ENCODE peak calls at places on chromosomes 12 and 14, in four cellular contexts. One of them, this sample, is unnamed.

GRCh38 chr14:68020999-68021663 is 201.6 kb downstream of the RAD51B start:
- DNase-seq in ovary: no peak
- DNase-seq in heart left ventricle: no peak
- DNase-seq in sigmoid colon: no peak
- DNase-seq in this sample: no peak

GRCh38 chr12:71947645-71948105 is 9.0 kb downstream of the TPH2 start:
- DNase-seq in heart left ventricle: no peak
- DNase-seq in sigmoid colon: no peak
- DNase-seq in ovary: no peak
- DNase-seq in this sample: no peak

GRCh38 chr12:3019005-3019680 is 58.0 kb upstream of the TSPAN9 start:
- DNase-seq in heart left ventricle: no peak
- DNase-seq in ovary: no peak
- DNase-seq in sigmoid colon: no peak
- DNase-seq in this sample: no peak

GRCh38 chr12:57250956-57251355 is at the start of gene STAC3:
- DNase-seq in heart left ventricle: no peak
- DNase-seq in ovary: no peak
- DNase-seq in sigmoid colon: no peak
- DNase-seq in this sample: no peak

GRCh38 chr14:86838363-86838762 is 1154.6 kb downstream of the GALC start:
- DNase-seq in sigmoid colon: no peak
- DNase-seq in heart left ventricle: no peak
- DNase-seq in ovary: no peak
- DNase-seq in this sample: no peak

GRCh38 chr12:32397703-32398102 is 1.7 kb upstream of the FGD4 start:
- DNase-seq in heart left ventricle: no peak
- DNase-seq in ovary: no peak
- DNase-seq in sigmoid colon: no peak
- DNase-seq in this sample: no peak

GRCh38 chr12:75526655-75527511 is 15.5 kb upstream of the KRR1 start:
- DNase-seq in sigmoid colon: peak; percentile 47
- DNase-seq in ovary: no peak
- DNase-seq in heart left ventricle: peak; percentile 28
- DNase-seq in this sample: no peak

GRCh38 chr12:86860804-86861203 is 604.6 kb upstream of the MGAT4C start:
- DNase-seq in heart left ventricle: no peak
- DNase-seq in ovary: no peak
- DNase-seq in sigmoid colon: no peak
- DNase-seq in this sample: no peak

GRCh38 chr12:57940052-57940914 is 1.1 kb upstream of the ATP23 start:
- DNase-seq in heart left ventricle: no peak
- DNase-seq in sigmoid colon: no peak
- DNase-seq in ovary: no peak
- DNase-seq in this sample: no peak

DNA sequence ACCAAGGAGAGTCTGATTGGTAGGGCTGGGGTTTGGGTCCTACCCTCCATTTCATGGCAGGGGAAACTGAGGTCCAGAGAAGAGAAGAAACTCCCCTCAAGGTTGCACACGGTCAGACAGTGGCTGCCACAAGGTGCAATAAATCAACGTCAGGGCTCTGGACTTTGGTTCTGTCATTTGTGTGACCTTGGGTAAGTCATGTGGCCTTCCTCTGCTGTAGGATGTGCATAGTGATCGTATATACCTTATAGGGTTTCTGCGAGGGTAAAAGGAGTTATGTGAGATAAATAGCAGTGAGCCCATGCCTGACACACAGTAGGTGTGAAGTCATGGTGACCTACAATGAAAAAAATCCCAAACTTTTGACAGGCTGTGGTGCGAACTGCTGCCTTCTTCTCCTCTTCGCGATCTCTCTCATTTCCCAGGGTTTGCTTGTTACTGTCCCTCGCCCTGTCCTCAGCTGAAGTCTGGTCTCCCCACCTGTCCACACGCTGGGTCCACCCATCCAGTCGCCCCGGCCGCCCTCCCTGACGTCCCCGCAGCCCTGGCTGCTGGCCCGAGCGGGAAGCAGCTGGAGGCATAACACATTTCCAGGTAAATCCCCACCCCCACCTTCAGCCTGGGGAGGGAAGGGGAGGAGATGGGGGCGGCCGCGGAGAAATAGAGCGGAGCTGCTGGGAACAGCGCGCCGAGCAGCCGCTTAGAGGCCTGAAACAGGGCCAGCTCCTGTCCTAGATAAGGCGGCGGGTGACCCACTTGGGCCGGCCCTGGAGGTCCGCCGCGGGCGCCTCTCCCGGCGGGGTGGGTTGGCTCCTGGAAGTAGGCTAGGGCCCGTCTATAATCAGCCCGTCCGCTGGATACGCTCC is 1.8 kb upstream of the FAM222A start:
- DNase-seq in heart left ventricle: no peak
- DNase-seq in ovary: peak; percentile 63
- DNase-seq in sigmoid colon: no peak
- DNase-seq in this sample: peak; percentile 54
- H3K27ac ChIP-seq in heart left ventricle: no peak overlapping the region
- H3K27ac ChIP-seq in ovary: no peak overlapping the region
- H3K27ac ChIP-seq in sigmoid colon: no peak overlapping the region
- H3K27ac ChIP-seq in this sample: no peak overlapping the region

DNA sequence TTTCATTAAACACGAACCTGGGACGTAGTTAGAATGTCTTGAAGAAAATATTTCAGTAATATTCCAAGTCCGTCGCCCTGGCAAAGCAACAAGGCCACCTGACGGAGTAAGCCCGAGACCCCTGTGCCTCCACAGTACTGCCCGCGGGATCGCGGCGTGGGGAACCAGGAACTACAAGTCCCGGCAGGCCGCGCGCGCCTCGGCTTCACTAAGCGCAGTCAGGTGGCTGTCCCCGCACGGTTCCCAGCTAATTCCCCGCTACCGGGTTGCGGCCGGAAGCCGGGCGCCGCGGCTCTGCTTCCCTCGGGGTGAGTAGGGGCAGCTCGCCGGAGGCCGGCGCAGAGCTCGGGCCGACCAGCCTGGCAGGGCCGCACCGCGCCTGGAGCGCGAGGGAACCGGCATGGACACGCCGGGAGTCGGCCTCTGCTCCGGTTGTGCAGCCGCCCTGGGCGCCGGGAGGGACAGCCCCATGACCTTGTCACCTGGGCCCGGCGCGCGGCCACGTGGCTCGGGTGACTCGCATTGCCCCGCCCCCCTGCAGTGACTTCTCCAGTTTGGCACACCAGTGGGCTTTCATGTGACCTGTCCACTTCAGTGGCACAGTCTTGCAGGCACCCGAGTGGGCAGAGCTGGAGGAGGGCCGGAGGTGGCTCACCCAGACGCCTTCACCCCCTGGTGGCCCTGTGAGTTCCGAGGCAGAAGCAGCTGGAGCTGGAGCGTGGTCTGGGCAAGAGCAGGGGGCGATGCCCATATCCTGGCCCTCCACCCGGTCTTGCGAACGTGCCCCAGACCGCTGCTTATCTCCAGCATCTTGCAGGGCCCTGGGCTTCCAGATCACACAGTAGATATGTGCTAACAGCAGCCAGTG is at the start of gene ADCK1:
- DNase-seq in heart left ventricle: peak; percentile 95
- DNase-seq in sigmoid colon: peak; percentile 93
- DNase-seq in ovary: peak; percentile 87
- DNase-seq in this sample: peak; percentile 94
- TF ChIP-seq POLR2A in heart left ventricle: no peak
- TF ChIP-seq POLR2A in sigmoid colon: no peak
- TF ChIP-seq POLR2A in ovary: no peak
- TF ChIP-seq POLR2A in this sample: peak; percentile 81

DNA sequence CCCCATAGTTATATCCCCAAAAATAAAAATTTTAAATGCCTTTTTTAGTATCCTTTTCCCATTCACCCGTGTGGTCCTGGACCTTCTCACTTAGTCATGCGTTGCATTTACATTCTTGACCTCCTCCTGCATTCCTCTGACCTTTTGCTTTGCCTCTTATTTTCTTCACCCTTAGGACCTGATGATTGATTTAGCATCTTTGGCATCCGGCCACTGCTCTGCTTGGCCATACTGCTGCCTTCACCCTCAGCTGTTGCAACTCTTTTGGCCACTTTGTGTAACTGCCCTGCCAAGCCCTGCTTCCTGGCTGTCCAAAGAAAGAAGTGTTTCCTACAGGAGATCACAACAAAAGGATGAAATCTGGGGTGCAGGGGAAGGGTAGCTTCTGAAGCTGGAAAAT is 48.8 kb upstream of the SLC38A4 start:
- DNase-seq in heart left ventricle: peak; percentile 57
- DNase-seq in sigmoid colon: no peak
- DNase-seq in ovary: no peak
- DNase-seq in this sample: peak; percentile 31
- H3K4me1 ChIP-seq in heart left ventricle: no peaks in the 10 kb centered on the region
- H3K4me1 ChIP-seq in sigmoid colon: peaks cover 14% of the 10 kb centered on the region
- H3K4me1 ChIP-seq in ovary: no peaks in the 10 kb centered on the region
- H3K4me1 ChIP-seq in this sample: no peaks in the 10 kb centered on the region

GRCh38 chr12:26340649-26341048 is 145.3 kb downstream of the SSPN start:
- DNase-seq in sigmoid colon: no peak
- DNase-seq in ovary: no peak
- DNase-seq in heart left ventricle: no peak
- DNase-seq in this sample: no peak
- H3K27ac ChIP-seq in sigmoid colon: no peak overlapping the region
- H3K27ac ChIP-seq in ovary: no peak overlapping the region
- H3K27ac ChIP-seq in heart left ventricle: no peak overlapping the region
- H3K27ac ChIP-seq in this sample: no peak overlapping the region

GRCh38 chr14:64504897-64505771 is 564 bp downstream of the ZBTB1 start:
- DNase-seq in ovary: peak; percentile 90
- DNase-seq in heart left ventricle: peak; percentile 93
- DNase-seq in sigmoid colon: peak; percentile 96
- DNase-seq in this sample: peak; percentile 94
- TF ChIP-seq POLR2A in ovary: peak; percentile 3
- TF ChIP-seq POLR2A in heart left ventricle: no peak
- TF ChIP-seq POLR2A in sigmoid colon: peak; percentile 17
- TF ChIP-seq POLR2A in this sample: no peak

GRCh38 chr12:5773550-5773949 is 171.5 kb downstream of the ANO2 start:
- DNase-seq in ovary: no peak
- DNase-seq in sigmoid colon: no peak
- DNase-seq in heart left ventricle: no peak
- DNase-seq in this sample: no peak

GRCh38 chr12:5768880-5769199 is 176.2 kb downstream of the ANO2 start:
- DNase-seq in sigmoid colon: no peak
- DNase-seq in heart left ventricle: no peak
- DNase-seq in ovary: no peak
- DNase-seq in this sample: no peak

GRCh38 chr12:5776091-5776490 is 169.0 kb downstream of the ANO2 start:
- DNase-seq in sigmoid colon: no peak
- DNase-seq in ovary: no peak
- DNase-seq in heart left ventricle: no peak
- DNase-seq in this sample: no peak

GRCh38 chr12:5768171-5768879 is 176.7 kb downstream of the ANO2 start:
- DNase-seq in heart left ventricle: peak; percentile 80
- DNase-seq in sigmoid colon: no peak
- DNase-seq in ovary: no peak
- DNase-seq in this sample: no peak

GRCh38 chr12:5770727-5771126 is 174.3 kb downstream of the ANO2 start:
- DNase-seq in sigmoid colon: no peak
- DNase-seq in heart left ventricle: no peak
- DNase-seq in ovary: no peak
- DNase-seq in this sample: no peak
- H3K4me1 ChIP-seq in sigmoid colon: no peaks in the 10 kb centered on the region
- H3K4me1 ChIP-seq in heart left ventricle: no peaks in the 10 kb centered on the region
- H3K4me1 ChIP-seq in ovary: no peaks in the 10 kb centered on the region
- H3K4me1 ChIP-seq in this sample: no peaks in the 10 kb centered on the region

GRCh38 chr14:96178674-96179321 is 25.8 kb upstream of the BDKRB2 start:
- DNase-seq in ovary: no peak
- DNase-seq in heart left ventricle: no peak
- DNase-seq in sigmoid colon: no peak
- DNase-seq in this sample: no peak

GRCh38 chr14:96182546-96182945 is 22.1 kb upstream of the BDKRB2 start:
- DNase-seq in heart left ventricle: no peak
- DNase-seq in ovary: no peak
- DNase-seq in sigmoid colon: no peak
- DNase-seq in this sample: no peak

GRCh38 chr14:96177766-96178377 is 26.8 kb upstream of the BDKRB2 start:
- DNase-seq in heart left ventricle: no peak
- DNase-seq in sigmoid colon: peak; percentile 73
- DNase-seq in ovary: peak; percentile 62
- DNase-seq in this sample: no peak

GRCh38 chr14:96180004-96180403 is 24.6 kb upstream of the BDKRB2 start:
- DNase-seq in sigmoid colon: no peak
- DNase-seq in ovary: no peak
- DNase-seq in heart left ventricle: no peak
- DNase-seq in this sample: no peak

DNA sequence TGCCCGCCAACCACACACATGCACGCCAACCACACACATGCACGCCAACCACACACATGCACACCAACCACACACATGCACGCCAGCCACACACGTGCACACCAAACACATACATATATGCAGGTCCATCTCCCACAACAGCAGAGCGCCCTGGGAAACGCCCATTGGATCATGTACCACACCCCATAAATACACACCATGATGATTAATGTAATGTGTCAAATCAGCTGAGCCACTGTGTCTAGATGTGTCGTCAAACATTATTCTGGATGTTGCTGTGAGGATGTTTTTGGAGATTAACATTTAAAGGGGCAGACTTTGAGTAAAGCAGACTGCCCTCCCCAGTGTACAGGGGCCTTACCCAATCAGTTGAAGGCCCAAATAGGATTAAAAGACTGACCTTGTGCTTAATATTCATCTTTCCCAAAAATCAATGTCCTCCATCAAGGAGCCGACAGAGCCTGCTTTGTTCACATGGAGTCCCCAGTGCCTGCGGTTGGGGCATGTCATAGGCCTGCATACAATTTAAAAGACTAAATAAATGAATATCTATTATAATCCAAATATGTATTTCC is 23.4 kb upstream of the BDKRB2 start:
- DNase-seq in heart left ventricle: no peak
- DNase-seq in ovary: no peak
- DNase-seq in sigmoid colon: no peak
- DNase-seq in this sample: no peak
- H3K27ac ChIP-seq in heart left ventricle: no peak overlapping the region
- H3K27ac ChIP-seq in ovary: no peak overlapping the region
- H3K27ac ChIP-seq in sigmoid colon: no peak overlapping the region
- H3K27ac ChIP-seq in this sample: no peak overlapping the region

DNA sequence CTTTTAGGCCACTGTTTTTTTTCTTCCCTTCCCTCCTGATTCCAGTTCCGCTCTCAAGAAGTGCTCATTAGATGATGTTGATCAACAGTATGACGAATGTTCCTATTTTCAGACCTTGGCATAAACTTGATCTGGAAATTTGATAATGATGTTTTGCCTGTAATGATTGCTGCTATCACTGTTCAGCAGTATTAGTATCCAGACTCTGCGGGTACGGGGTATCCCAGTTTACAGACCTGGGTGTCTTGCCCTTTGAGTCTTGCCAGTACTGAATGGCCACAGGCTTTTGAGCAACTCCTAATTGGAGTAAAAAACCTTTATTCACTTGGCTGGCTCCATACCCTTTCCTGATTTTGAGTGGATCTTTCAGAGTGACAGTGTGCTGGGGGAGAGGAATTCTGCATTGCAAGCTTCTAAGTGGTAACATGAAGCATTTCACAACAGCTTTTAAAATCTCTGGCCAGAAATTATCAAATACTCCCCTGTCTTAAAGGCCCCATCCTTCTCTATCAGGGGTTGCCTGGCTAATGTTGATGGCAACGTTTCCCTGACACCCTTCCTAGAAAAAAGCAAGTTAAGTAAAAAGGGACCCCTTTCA is 5.9 kb upstream of the ASB8 start:
- DNase-seq in sigmoid colon: no peak
- DNase-seq in ovary: no peak
- DNase-seq in heart left ventricle: no peak
- DNase-seq in this sample: no peak
- TF ChIP-seq POLR2A in sigmoid colon: no peak
- TF ChIP-seq POLR2A in ovary: no peak
- TF ChIP-seq POLR2A in heart left ventricle: no peak
- TF ChIP-seq POLR2A in this sample: no peak

This sample was measured in adrenal gland.